ENCODE peak calls at places on chromosomes 12 and 14, in nine cellular contexts. D, O, M, P, K, N, R, A and J are unnamed samples.

GRCh38 chr12:110249105-110249504 is 31.9 kb upstream of the ATP2A2 start:
- DNase-seq in O (no peak), D (no peak), P (no peak), K (no peak), R (no peak), N (peak; percentile 59), M (no peak), A (no peak), J (no peak)

GRCh38 chr14:42884100-42884499 is 1277.4 kb downstream of the LRFN5 start:
- DNase-seq in D (peak; percentile 62), K (no peak), O (peak; percentile 77), N (no peak), A (peak; percentile 72), P (no peak), R (no peak), M (no peak), J (no peak)

GRCh38 chr14:72706485-72706884 is 187.4 kb downstream of the DPF3 start:
- DNase-seq in K (no peak), A (no peak), M (no peak), D (no peak), R (no peak), O (no peak), P (no peak), N (no peak), J (no peak)

GRCh38 chr12:27335364-27336145 is 2.9 kb downstream of the BMAL2 start:
- DNase-seq in P (no peak), O (no peak), R (no peak), D (no peak), K (no peak), N (no peak), M (no peak), A (no peak), J (no peak)

GRCh38 chr12:44015333-44015941 is 179.6 kb downstream of the TMEM117 start:
- DNase-seq in D (peak; percentile 41), K (peak; percentile 65), P (no peak), M (no peak), R (peak; percentile 73), N (no peak), O (peak; percentile 78), A (peak; percentile 30), J (no peak)

GRCh38 chr14:33903369-33903768 is 47.5 kb downstream of the EGLN3 start:
- DNase-seq in K (no peak), O (no peak), P (no peak), A (no peak), R (no peak), M (no peak), D (no peak), N (no peak), J (no peak)

GRCh38 chr14:55600784-55601561 is 21.0 kb downstream of the KTN1 start:
- DNase-seq in M (no peak), N (no peak), P (no peak), A (no peak), D (peak; percentile 56), K (no peak), R (no peak), O (peak; percentile 50), J (no peak)

GRCh38 chr12:27866382-27867101 is 86.5 kb upstream of the MANSC4 start:
- DNase-seq in D (peak; percentile 37), P (no peak), A (no peak), M (no peak), O (peak; percentile 51), N (no peak), R (no peak), K (no peak), J (no peak)

GRCh38 chr12:77723308-77723707 is 107.4 kb upstream of the NAV3 start:
- DNase-seq in K (no peak), R (no peak), O (no peak), M (no peak), D (peak; percentile 51), N (no peak), A (no peak), P (no peak), J (no peak)

GRCh38 chr14:52413729-52414453 is 99.8 kb downstream of the PTGER2 start:
- DNase-seq in R (no peak), A (no peak), N (no peak), K (no peak), D (no peak), M (no peak), O (peak; percentile 40), P (no peak), J (no peak)

GRCh38 chr12:22702690-22703089 is 77.7 kb downstream of the ETNK1 start:
- DNase-seq in D (no peak), A (no peak), M (no peak), K (no peak), P (no peak), R (no peak), N (no peak), O (peak; percentile 22), J (no peak)

GRCh38 chr14:43647302-43647701 is 859.8 kb downstream of the FSCB start:
- DNase-seq in M (no peak), P (no peak), R (no peak), N (no peak), K (peak; percentile 52), O (no peak), A (no peak), D (no peak), J (peak; percentile 26)

GRCh38 chr14:70078329-70078728 is 110.4 kb downstream of the SLC8A3 start:
- DNase-seq in O (no peak), K (no peak), A (no peak), R (no peak), M (no peak), P (no peak), N (no peak), D (no peak), J (no peak)

GRCh38 chr14:30317729-30318128 is 241.2 kb upstream of the G2E3 start:
- DNase-seq in M (no peak), N (no peak), A (no peak), O (no peak), R (no peak), K (no peak), D (no peak), P (no peak), J (no peak)

GRCh38 chr12:27400856-27401255 is 45.7 kb upstream of the SMCO2 start:
- DNase-seq in O (no peak), D (no peak), A (no peak), M (no peak), N (no peak), R (no peak), K (no peak), P (no peak), J (no peak)

GRCh38 chr14:53152909-53153701 is at the start of gene DDHD1:
- DNase-seq in N (peak; percentile 88), P (peak; percentile 87), M (peak; percentile 67), K (peak; percentile 93), R (peak; percentile 71), O (peak; percentile 78), A (no peak), D (peak; percentile 57), J (peak; percentile 80)

GRCh38 chr14:51869426-51870113 is 9.2 kb downstream of the GNG2 start:
- DNase-seq in D (no peak), N (no peak), K (no peak), A (no peak), R (no peak), O (no peak), P (no peak), M (no peak), J (no peak)

DNA sequence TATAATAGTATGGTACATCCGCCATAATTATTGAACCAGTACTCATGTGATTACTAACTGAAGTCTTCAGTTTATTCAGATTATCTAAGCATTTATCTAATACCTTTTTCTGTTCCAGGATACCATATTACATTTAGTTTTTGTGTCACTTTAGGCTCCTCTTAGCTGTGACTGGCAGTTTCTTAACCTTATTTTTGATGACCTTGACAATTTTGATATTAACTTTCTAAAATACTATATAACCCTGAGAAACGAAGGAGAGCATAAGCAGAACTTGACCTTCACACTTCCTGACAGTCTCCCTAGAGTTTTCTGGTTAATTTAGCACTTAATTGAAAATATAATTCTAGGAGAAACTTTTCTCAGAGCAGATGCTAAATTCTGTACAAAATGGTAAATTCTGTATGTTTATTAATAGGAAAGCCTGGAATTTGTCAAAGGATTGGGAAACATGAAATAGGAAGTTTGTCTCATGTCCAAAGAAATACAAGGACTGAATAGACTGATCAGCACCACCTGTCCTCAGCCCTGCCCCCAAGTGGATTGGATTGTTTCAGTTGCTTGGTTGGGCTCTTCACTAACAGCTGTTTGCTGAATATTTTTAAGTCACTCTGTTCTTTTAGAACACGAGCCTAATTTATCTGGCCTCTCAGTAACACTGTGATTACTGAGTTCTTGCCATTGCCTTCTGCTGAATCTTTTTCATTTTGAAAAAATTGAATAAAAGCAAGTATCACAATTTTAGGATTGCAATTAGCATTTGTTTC is 6.0 kb downstream of the BICDL1 start:
- DNase-seq in A (no peak), O (no peak), K (no peak), N (no peak), P (no peak), M (no peak), D (no peak), R (no peak), J (no peak)
- H3K27me3 ChIP-seq in A (no peaks in the 10 kb centered on the region), O (peaks cover 25% of the 10 kb centered on the region), K (peaks cover 19% of the 10 kb centered on the region), N (no peaks in the 10 kb centered on the region), P (no peaks in the 10 kb centered on the region), M (no peaks in the 10 kb centered on the region), D (no peaks in the 10 kb centered on the region), R (no peaks in the 10 kb centered on the region), J (peaks cover 10% of the 10 kb centered on the region)

DNA sequence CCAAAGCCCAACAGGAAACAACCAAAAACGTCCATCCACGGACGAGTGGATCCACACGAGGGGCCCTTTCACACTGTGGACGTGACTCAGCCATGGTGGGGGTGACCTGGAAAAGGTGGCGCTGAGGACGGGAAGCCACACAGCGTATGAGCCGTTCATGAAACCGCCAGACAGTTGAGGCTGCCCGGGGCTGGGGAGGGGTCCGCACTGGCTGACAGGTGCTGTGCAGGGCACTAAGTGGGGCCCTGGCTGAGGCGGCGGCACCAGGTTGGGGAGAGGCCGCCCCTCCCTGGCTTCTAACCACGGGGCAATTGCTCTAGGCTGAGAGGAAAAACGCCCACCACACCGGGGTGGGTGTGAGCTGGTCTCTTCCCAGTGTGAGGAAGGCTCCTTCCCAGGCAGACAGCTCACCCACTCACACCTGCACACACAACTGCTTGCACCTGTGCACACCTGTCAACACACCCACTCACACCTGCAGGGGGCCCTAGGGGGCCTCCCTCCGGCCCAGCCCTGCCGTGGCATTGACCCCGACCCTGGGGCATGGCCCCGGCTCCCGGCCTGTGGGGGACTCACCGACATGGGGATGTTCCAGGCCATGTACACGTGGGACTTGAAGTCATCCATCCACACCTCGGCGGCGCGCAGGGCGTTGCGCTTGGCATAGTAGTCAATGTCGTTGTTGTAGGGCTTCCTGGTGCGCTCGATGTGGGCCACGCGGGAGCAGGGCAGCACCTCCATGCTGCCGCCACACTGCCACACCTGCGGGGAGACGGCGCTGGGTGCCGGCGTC is 58.9 kb downstream of the NOC4L start:
- DNase-seq in D (no peak), M (no peak), K (no peak), R (no peak), N (no peak), P (no peak), A (no peak), O (no peak), J (no peak)
- H3K27me3 ChIP-seq in D (peaks cover 18% of the 10 kb centered on the region), M (no peaks in the 10 kb centered on the region), K (peaks cover 81% of the 10 kb centered on the region), R (peaks cover 21% of the 10 kb centered on the region), N (no peaks in the 10 kb centered on the region), P (no peaks in the 10 kb centered on the region), A (peaks cover 33% of the 10 kb centered on the region), O (peaks cover 31% of the 10 kb centered on the region), J (peaks cover 35% of the 10 kb centered on the region)

GRCh38 chr12:126727656-126728055 is 1539.3 kb upstream of the TMEM132C start:
- DNase-seq in K (peak; percentile 56), O (no peak), A (no peak), P (no peak), D (no peak), M (no peak), R (no peak), N (no peak), J (no peak)
- H3K27me3 ChIP-seq in K (peaks cover 87% of the 10 kb centered on the region), O (peaks cover 84% of the 10 kb centered on the region), A (peaks cover 4% of the 10 kb centered on the region), P (no peaks in the 10 kb centered on the region), D (peaks cover 8% of the 10 kb centered on the region), M (no peaks in the 10 kb centered on the region), R (no peaks in the 10 kb centered on the region), N (no peaks in the 10 kb centered on the region), J (no peaks in the 10 kb centered on the region)

GRCh38 chr12:54036620-54037359 is 3.9 kb downstream of the HOXC5 start:
- DNase-seq in D (peak; percentile 71), R (no peak), O (no peak), N (peak; percentile 72), A (no peak), M (no peak), K (no peak), P (no peak), J (no peak)
- H3K27me3 ChIP-seq in D (no peaks in the 10 kb centered on the region), R (peaks cover 96% of the 10 kb centered on the region), O (peaks cover 100% of the 10 kb centered on the region), N (no peaks in the 10 kb centered on the region), A (peaks cover 3% of the 10 kb centered on the region), M (no peaks in the 10 kb centered on the region), K (peaks cover 100% of the 10 kb centered on the region), P (no peaks in the 10 kb centered on the region), J (peaks cover 72% of the 10 kb centered on the region)